ENCODE peak calls at places on chromosome 2, in seven cellular contexts. A is stomach, H is AG04450, N is GM23338, M is Calu3, I is upper lobe of right lung, Y is esophagus muscularis mucosa. B is an unnamed sample.

GRCh38 chr2:235478609-235479008 is 15.2 kb upstream of the AGAP1 start:
- DNase-seq in A (no peak), H (no peak), N (no peak), M (no peak), I (no peak), Y (no peak), B (no peak)

GRCh38 chr2:99816908-99817307 is 325.5 kb downstream of the AFF3 start:
- DNase-seq in A (no peak), H (no peak), N (no peak), M (no peak), I (no peak), Y (no peak), B (no peak)

GRCh38 chr2:161146996-161147395 is 13.2 kb upstream of the TANK start:
- DNase-seq in A (no peak), H (no peak), N (no peak), M (no peak), I (no peak), Y (no peak), B (no peak)

GRCh38 chr2:216691210-216691741 is 4.1 kb downstream of the IGFBP5 start:
- DNase-seq in A (peak; percentile 75), H (no peak), N (peak; percentile 81), M (peak; percentile 81), I (peak; percentile 75), Y (no peak), B (peak; percentile 59)

GRCh38 chr2:127646487-127647241 is 711 bp downstream of the GPR17 start:
- DNase-seq in A (no peak), H (no peak), N (no peak), M (no peak), I (no peak), Y (no peak), B (no peak)

GRCh38 chr2:78710632-78711375 is 314.7 kb upstream of the REG3G start:
- DNase-seq in A (no peak), H (no peak), N (no peak), M (no peak), I (no peak), Y (no peak), B (no peak)

GRCh38 chr2:10028988-10029874 is 14.1 kb upstream of the KLF11 start:
- DNase-seq in A (no peak), H (no peak), N (peak; percentile 72), M (peak; percentile 48), I (peak; percentile 89), Y (no peak), B (peak; percentile 38)

GRCh38 chr2:65686928-65687521 is 254.6 kb upstream of the SPRED2 start:
- DNase-seq in A (no peak), H (no peak), N (peak; percentile 41), M (no peak), I (no peak), Y (no peak), B (no peak)

GRCh38 chr2:197453123-197453913 is at the start of gene COQ10B:
- DNase-seq in A (peak; percentile 99), H (peak; percentile 100), N (peak; percentile 100), M (peak; percentile 99), I (peak; percentile 100), Y (peak; percentile 100), B (peak; percentile 96)
- TF ChIP-seq CTCF in A (no peak), H (peak; percentile 29), N (peak; percentile 38), M (no peak), I (peak; percentile 23), Y (peak; percentile 38), B (no peak)

GRCh38 chr2:210577263-210578071 is 21.1 kb downstream of the CPS1 start:
- DNase-seq in A (no peak), H (no peak), N (peak; percentile 87), M (no peak), I (no peak), Y (no peak), B (peak; percentile 2)
- TF ChIP-seq CTCF in A (peak; percentile 12), H (peak; percentile 84), N (peak; percentile 80), M (peak; percentile 79), I (peak; percentile 75), Y (peak; percentile 24), B (peak; percentile 75)

DNA sequence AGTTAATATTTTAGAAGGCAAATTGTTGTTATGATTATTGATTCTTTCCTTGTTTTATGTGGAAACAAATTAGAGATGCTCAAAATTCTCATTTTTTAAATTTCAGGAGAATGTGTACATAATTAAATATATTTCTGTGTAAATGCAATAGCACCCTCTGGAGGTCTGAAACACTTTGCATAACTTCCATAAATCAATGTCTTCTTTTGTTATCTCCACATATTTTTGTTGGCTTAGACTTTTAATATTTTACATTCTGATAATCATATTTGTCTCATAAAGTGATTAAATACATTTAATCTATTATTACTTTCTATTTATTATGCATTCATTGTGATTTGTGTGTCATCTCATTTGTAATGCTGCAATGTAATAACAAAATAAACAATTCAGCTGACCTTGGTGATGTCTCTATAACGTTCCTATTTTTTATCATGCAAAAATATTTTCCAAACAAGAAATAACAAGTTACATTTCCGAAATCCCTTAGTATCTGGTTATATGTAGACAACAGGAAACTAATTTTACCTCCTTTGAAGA is 201.8 kb upstream of the GALNT5 start:
- DNase-seq in A (no peak), H (no peak), N (no peak), M (peak; percentile 5), I (no peak), Y (no peak), B (no peak)
- TF ChIP-seq CTCF in A (no peak), H (peak; percentile 60), N (no peak), M (peak; percentile 45), I (peak; percentile 50), Y (peak; percentile 35), B (peak; percentile 26)

GRCh38 chr2:176891105-176891504 is 321.5 kb upstream of the HNRNPA3 start:
- DNase-seq in A (no peak), H (no peak), N (no peak), M (no peak), I (no peak), Y (no peak), B (no peak)

GRCh38 chr2:176892818-176893217 is 319.8 kb upstream of the HNRNPA3 start:
- DNase-seq in A (no peak), H (no peak), N (no peak), M (no peak), I (no peak), Y (no peak), B (no peak)

GRCh38 chr2:176891857-176892256 is 320.7 kb upstream of the HNRNPA3 start:
- DNase-seq in A (no peak), H (no peak), N (no peak), M (no peak), I (no peak), Y (no peak), B (no peak)

DNA sequence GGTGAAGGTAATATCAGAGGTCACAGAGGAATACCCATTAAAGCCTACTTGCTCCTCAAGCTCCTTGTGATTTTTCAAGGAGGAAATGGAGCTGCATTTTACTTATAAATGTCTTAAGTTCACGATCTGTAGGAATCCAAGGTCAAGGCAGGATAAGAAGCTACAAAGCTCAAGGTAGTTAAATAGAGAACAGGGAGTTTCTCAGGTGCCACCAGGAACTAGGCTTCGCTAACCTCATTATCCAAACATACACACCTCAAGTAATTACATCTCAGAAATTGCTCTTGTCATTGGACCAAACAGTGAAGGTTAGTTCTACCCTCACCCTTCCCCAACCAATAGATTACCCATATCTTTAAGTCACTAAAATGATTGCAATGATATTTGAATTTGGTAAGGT is 317.4 kb upstream of the HNRNPA3 start:
- DNase-seq in A (no peak), H (no peak), N (no peak), M (no peak), I (no peak), Y (no peak), B (no peak)
- TF ChIP-seq CTCF in A (no peak), H (no peak), N (no peak), M (no peak), I (no peak), Y (no peak), B (no peak)

DNA sequence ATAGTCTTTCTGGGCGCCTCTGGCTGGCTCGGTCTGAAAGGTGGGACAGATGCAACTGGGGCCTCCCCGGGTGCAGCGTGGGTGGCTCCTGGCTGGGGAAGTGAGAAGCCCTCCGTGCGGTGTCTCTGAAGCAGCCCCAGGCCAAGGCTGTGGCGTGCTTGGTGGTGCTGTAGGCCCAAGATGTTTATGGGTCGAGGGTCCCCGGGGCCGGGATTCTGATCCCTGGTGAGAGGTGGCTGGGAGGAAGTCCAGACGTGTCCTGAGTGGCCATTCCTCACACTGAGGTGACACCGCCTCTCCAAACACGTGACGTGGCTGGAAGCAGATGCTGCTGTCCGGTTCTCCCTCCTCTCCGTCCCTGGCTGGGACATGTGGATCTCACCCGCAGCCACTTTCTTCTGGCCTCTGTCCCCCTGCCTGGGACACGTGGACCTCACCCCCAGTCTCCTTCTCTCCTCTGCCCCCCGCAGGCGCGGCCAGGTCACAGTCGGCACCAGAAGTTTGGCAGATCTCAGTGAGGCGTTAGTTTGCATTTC is 12.6 kb downstream of the RTP5 start:
- DNase-seq in A (peak; percentile 44), H (no peak), N (peak; percentile 65), M (peak; percentile 41), I (no peak), Y (no peak), B (peak; percentile 38)
- TF ChIP-seq CTCF in A (no peak), H (peak; percentile 13), N (peak; percentile 44), M (no peak), I (no peak), Y (no peak), B (no peak)

DNA sequence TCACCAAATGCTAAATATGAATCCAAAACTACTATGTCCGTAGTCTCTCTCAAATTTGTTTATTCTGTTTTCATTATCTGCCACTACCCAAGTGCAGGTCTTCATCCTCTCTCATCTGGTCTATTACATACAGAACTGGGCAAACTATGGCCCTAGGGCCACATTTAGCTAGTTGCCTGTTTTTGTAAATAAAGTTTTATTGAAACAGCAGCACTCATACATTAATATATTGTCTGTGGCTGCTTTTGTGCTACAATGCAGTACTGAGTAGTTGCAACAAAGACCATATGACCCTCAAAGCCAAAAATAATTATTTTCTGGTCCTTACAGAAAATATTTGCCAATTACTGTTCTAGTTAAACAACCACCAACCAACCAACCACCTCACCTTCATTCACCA is 172.2 kb upstream of the NCKAP5 start:
- DNase-seq in A (no peak), H (no peak), N (no peak), M (no peak), I (no peak), Y (no peak), B (no peak)
- TF ChIP-seq CTCF in A (no peak), H (no peak), N (no peak), M (no peak), I (no peak), Y (no peak), B (no peak)